ENCODE peak calls at places on chromosome 9, in five cellular contexts. Z is HFF-Myc, M is coronary artery, C is uterus, P is GM23338. B is an unnamed sample.
A peak's percentile ranks its signal among the peaks of the same experiment; 100 is the strongest.

GRCh38 chr9:97398999-97399758 is 12.7 kb upstream of the TDRD7 start:
- DNase-seq in Z (peak; percentile 21), M (no peak), C (peak; percentile 25), P (peak; percentile 85), B (peak; percentile 16)

GRCh38 chr9:82729991-82730390 is 333.0 kb downstream of the RASEF start:
- DNase-seq in Z (no peak), M (no peak), C (no peak), P (no peak), B (no peak)

GRCh38 chr9:129340427-129341196 is 162.6 kb upstream of the IER5L start:
- DNase-seq in Z (no peak), M (no peak), C (no peak), P (peak; percentile 58), B (no peak)

GRCh38 chr9:129225815-129226214 is 47.8 kb upstream of the IER5L start:
- DNase-seq in Z (peak; percentile 56), M (no peak), C (peak; percentile 81), P (peak; percentile 84), B (peak; percentile 47)

GRCh38 chr9:22238809-22239684 is 207.6 kb upstream of the DMRTA1 start:
- DNase-seq in Z (no peak), M (no peak), C (no peak), P (peak; percentile 48), B (no peak)

GRCh38 chr9:27209034-27209433 is 87.9 kb downstream of the EQTN start:
- DNase-seq in Z (no peak), M (no peak), C (no peak), P (no peak), B (no peak)

GRCh38 chr9:106947097-106947496 is 84.1 kb downstream of the ZNF462 start:
- DNase-seq in Z (no peak), M (no peak), C (no peak), P (no peak), B (no peak)

GRCh38 chr9:82406714-82407113 is 418.1 kb downstream of the SPATA31D1 start:
- DNase-seq in Z (no peak), M (no peak), C (no peak), P (no peak), B (no peak)

GRCh38 chr9:113978954-113979712 is 99.0 kb downstream of the AMBP start:
- DNase-seq in Z (peak; percentile 38), M (no peak), C (no peak), P (no peak), B (no peak)

GRCh38 chr9:98146101-98146991 is 27.3 kb upstream of the TRIM14 start:
- DNase-seq in Z (no peak), M (no peak), C (no peak), P (no peak), B (no peak)

GRCh38 chr9:22975921-22976320 is 529.3 kb downstream of the DMRTA1 start:
- DNase-seq in Z (no peak), M (no peak), C (no peak), P (no peak), B (no peak)

GRCh38 chr9:95772320-95773060 is 103.0 kb upstream of the ERCC6L2 start:
- DNase-seq in Z (peak; percentile 38), M (no peak), C (peak; percentile 49), P (peak; percentile 72), B (no peak)

GRCh38 chr9:116459576-116459975 is 227.5 kb upstream of the TRIM32 start:
- DNase-seq in Z (no peak), M (no peak), C (no peak), P (no peak), B (no peak)

GRCh38 chr9:124264812-124265211 is 7.1 kb downstream of the NEK6 start:
- DNase-seq in Z (no peak), M (no peak), C (no peak), P (no peak), B (no peak)

GRCh38 chr9:115883467-115884329 is 269.9 kb upstream of the PAPPA start:
- DNase-seq in Z (peak; percentile 26), M (no peak), C (peak; percentile 27), P (peak; percentile 80), B (no peak)

GRCh38 chr9:136695955-136696354 is 8.7 kb upstream of the AGPAT2 start:
- DNase-seq in Z (no peak), M (no peak), C (no peak), P (no peak), B (no peak)

GRCh38 chr9:21028476-21028875 is 3.0 kb downstream of the HACD4 start:
- DNase-seq in Z (no peak), M (no peak), C (no peak), P (no peak), B (no peak)

GRCh38 chr9:137014776-137015539 is 13.1 kb downstream of the ABCA2 start:
- DNase-seq in Z (no peak), M (no peak), C (no peak), P (no peak), B (no peak)

GRCh38 chr9:36572515-36573418 is at the start of gene MELK:
- DNase-seq in Z (no peak), M (peak; percentile 84), C (peak; percentile 49), P (peak; percentile 94), B (no peak)

GRCh38 chr9:87604886-87605588 is 107.4 kb downstream of the DAPK1 start:
- DNase-seq in Z (no peak), M (no peak), C (no peak), P (no peak), B (no peak)

GRCh38 chr9:135087899-135088347 is 455 bp downstream of the OLFM1 start:
- DNase-seq in Z (no peak), M (no peak), C (no peak), P (peak; percentile 51), B (no peak)
- H3K4me3 ChIP-seq in Z (no peak overlapping the region), M (peak overlapping the region; percentile 75), C (peak overlapping the region; percentile 1), P (peak overlapping the region; percentile 69), B (no peak overlapping the region)

GRCh38 chr9:37859043-37859442 is 44.9 kb downstream of the SLC25A51 start:
- DNase-seq in Z (no peak), M (no peak), C (no peak), P (no peak), B (no peak)
- TF ChIP-seq CTCF in Z (no peak), M (no peak), C (no peak), P (peak; percentile 37), B (peak; percentile 6)

GRCh38 chr9:108844391-108844790 is 11.4 kb downstream of the ACTL7B start:
- DNase-seq in Z (no peak), M (no peak), C (no peak), P (no peak), B (no peak)
- H3K4me3 ChIP-seq in Z (no peak overlapping the region), M (no peak overlapping the region), C (no peak overlapping the region), P (no peak overlapping the region), B (no peak overlapping the region)

GRCh38 chr9:126681336-126681735 is 67.6 kb downstream of the LMX1B start:
- DNase-seq in Z (no peak), M (no peak), C (no peak), P (peak; percentile 63), B (no peak)

GRCh38 chr9:126676685-126677143 is 63.0 kb downstream of the LMX1B start:
- DNase-seq in Z (no peak), M (no peak), C (no peak), P (peak; percentile 97), B (no peak)

GRCh38 chr9:126677188-126678084 is 63.7 kb downstream of the LMX1B start:
- DNase-seq in Z (no peak), M (no peak), C (no peak), P (peak; percentile 55), B (no peak)

GRCh38 chr9:126676102-126676684 is 62.5 kb downstream of the LMX1B start:
- DNase-seq in Z (no peak), M (no peak), C (no peak), P (no peak), B (no peak)

GRCh38 chr9:126678989-126679388 is 65.3 kb downstream of the LMX1B start:
- DNase-seq in Z (no peak), M (no peak), C (no peak), P (no peak), B (no peak)
- TF ChIP-seq CTCF in Z (no peak), M (no peak), C (no peak), P (no peak), B (no peak)

DNA sequence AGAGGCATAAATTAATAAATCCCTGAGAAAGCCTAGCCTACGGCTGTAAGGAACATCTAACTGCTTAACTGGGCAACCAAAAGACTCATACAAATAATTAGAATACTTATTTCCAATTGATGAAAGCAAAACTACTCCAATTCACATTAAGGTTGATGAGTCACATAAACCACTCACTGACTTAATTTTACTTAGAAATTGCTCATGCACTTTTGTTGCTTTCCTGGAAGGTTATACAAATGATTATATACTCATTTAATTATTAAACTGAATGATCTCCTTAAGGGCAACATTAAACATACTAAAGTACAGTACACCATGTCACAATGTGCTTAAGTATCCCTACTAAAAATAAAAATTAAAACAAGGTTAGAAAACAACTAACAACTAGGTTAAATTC is 101.8 kb downstream of the NFIB start:
- DNase-seq in Z (no peak), M (no peak), C (no peak), P (no peak), B (no peak)
- H3K4me3 ChIP-seq in Z (no peak overlapping the region), M (no peak overlapping the region), C (no peak overlapping the region), P (no peak overlapping the region), B (no peak overlapping the region)

GRCh38 chr9:92499701-92500100 is 17.4 kb upstream of the ASPN start:
- DNase-seq in Z (no peak), M (no peak), C (no peak), P (no peak), B (no peak)

GRCh38 chr9:92506184-92506857 is 24.0 kb upstream of the ASPN start:
- DNase-seq in Z (peak; percentile 75), M (peak; percentile 83), C (peak; percentile 58), P (no peak), B (peak; percentile 90)

GRCh38 chr9:92504881-92505280 is 22.6 kb upstream of the ASPN start:
- DNase-seq in Z (no peak), M (no peak), C (no peak), P (no peak), B (no peak)

GRCh38 chr9:92500725-92501124 is 18.4 kb upstream of the ASPN start:
- DNase-seq in Z (no peak), M (no peak), C (no peak), P (no peak), B (no peak)

GRCh38 chr9:92501671-92502393 is 19.5 kb upstream of the ASPN start:
- DNase-seq in Z (no peak), M (peak; percentile 88), C (peak; percentile 72), P (peak; percentile 63), B (no peak)
- TF ChIP-seq CTCF in Z (peak; percentile 61), M (no peak), C (peak; percentile 12), P (peak; percentile 59), B (peak; percentile 33)

DNA sequence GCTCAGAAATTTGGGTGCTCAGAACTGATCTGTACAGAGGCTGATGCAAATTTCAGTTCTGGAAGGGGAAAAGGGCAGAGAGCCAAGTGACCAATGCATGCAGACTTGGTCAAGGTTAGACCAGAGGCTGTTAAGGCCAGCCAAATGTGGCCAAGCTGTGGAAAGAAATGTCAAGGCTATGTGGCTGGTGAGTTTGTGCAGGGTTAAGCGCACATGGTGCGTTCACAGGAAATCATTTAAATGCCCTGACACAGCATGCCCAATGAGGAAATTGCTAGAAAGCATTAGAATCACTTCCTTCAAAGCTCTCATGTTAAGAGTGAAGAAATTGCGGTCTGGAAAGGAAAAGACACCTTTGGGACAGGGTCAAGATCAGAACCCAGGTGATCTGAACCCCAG is 58.0 kb downstream of the PTPN3 start:
- DNase-seq in Z (no peak), M (no peak), C (no peak), P (no peak), B (no peak)
- H3K4me3 ChIP-seq in Z (no peak overlapping the region), M (no peak overlapping the region), C (no peak overlapping the region), P (no peak overlapping the region), B (no peak overlapping the region)